ENCODE peak calls at places on chromosome X, in four cellular contexts. One of them, this sample, is unnamed.

GRCh38 chrX:13110427-13111324 is 66.3 kb upstream of the FAM9C start:
- DNase-seq in NCI-H1436: no peak
- DNase-seq in GM23248: peak; percentile 85
- DNase-seq in amygdala: no peak
- DNase-seq in this sample: no peak

GRCh38 chrX:73768120-73768519 is 205.1 kb downstream of the CHIC1 start:
- DNase-seq in NCI-H1436: no peak
- DNase-seq in GM23248: no peak
- DNase-seq in amygdala: no peak
- DNase-seq in this sample: no peak

GRCh38 chrX:40868868-40869267 is 133.5 kb upstream of the MED14 start:
- DNase-seq in NCI-H1436: no peak
- DNase-seq in GM23248: no peak
- DNase-seq in amygdala: no peak
- DNase-seq in this sample: no peak

GRCh38 chrX:70029790-70030189 is 19.9 kb downstream of the AWAT2 start:
- DNase-seq in NCI-H1436: no peak
- DNase-seq in GM23248: no peak
- DNase-seq in amygdala: no peak
- DNase-seq in this sample: no peak

GRCh38 chrX:97639526-97639925 is 755.8 kb downstream of the RPA4 start:
- DNase-seq in NCI-H1436: peak; percentile 28
- DNase-seq in GM23248: no peak
- DNase-seq in amygdala: no peak
- DNase-seq in this sample: no peak

GRCh38 chrX:123960956-123961267 is 594 bp upstream of the STAG2 start:
- DNase-seq in NCI-H1436: no peak
- DNase-seq in GM23248: no peak
- DNase-seq in amygdala: peak; percentile 2
- DNase-seq in this sample: peak; percentile 50

GRCh38 chrX:67780694-67781109 is 236.9 kb downstream of the AR start:
- DNase-seq in NCI-H1436: no peak
- DNase-seq in GM23248: peak; percentile 92
- DNase-seq in amygdala: no peak
- DNase-seq in this sample: no peak

GRCh38 chrX:153941331-153942252 is 2.9 kb downstream of the RENBP start:
- DNase-seq in NCI-H1436: no peak
- DNase-seq in GM23248: no peak
- DNase-seq in amygdala: no peak
- DNase-seq in this sample: no peak

GRCh38 chrX:47607091-47607490 is 12.6 kb downstream of the SYN1 start:
- DNase-seq in NCI-H1436: no peak
- DNase-seq in GM23248: no peak
- DNase-seq in amygdala: no peak
- DNase-seq in this sample: no peak

GRCh38 chrX:74925210-74926088 is at the start of gene NEXMIF:
- DNase-seq in NCI-H1436: peak; percentile 55
- DNase-seq in GM23248: peak; percentile 45
- DNase-seq in amygdala: peak; percentile 1
- DNase-seq in this sample: peak; percentile 49

GRCh38 chrX:78923198-78924015 is 21.8 kb upstream of the P2RY10 start:
- DNase-seq in NCI-H1436: no peak
- DNase-seq in GM23248: no peak
- DNase-seq in amygdala: no peak
- DNase-seq in this sample: no peak

GRCh38 chrX:40945366-40945713 is 139.9 kb upstream of the USP9X start:
- DNase-seq in NCI-H1436: no peak
- DNase-seq in GM23248: peak; percentile 81
- DNase-seq in amygdala: no peak
- DNase-seq in this sample: no peak

GRCh38 chrX:135520553-135521404 is at the start of gene INTS6L:
- DNase-seq in NCI-H1436: peak; percentile 86
- DNase-seq in GM23248: peak; percentile 87
- DNase-seq in amygdala: peak; percentile 61
- DNase-seq in this sample: peak; percentile 74

GRCh38 chrX:38233891-38234807 is 13.5 kb upstream of the SRPX start:
- DNase-seq in NCI-H1436: no peak
- DNase-seq in GM23248: peak; percentile 73
- DNase-seq in amygdala: no peak
- DNase-seq in this sample: no peak

GRCh38 chrX:110277609-110278008 is 40.3 kb downstream of the AMMECR1 start:
- DNase-seq in NCI-H1436: no peak
- DNase-seq in GM23248: no peak
- DNase-seq in amygdala: no peak
- DNase-seq in this sample: no peak

GRCh38 chrX:84339507-84340364 is 151.7 kb upstream of the RPS6KA6 start:
- DNase-seq in NCI-H1436: peak; percentile 29
- DNase-seq in GM23248: peak; percentile 32
- DNase-seq in amygdala: no peak
- DNase-seq in this sample: peak; percentile 55

GRCh38 chrX:100447563-100448397 is 37.7 kb upstream of the PCDH19 start:
- DNase-seq in NCI-H1436: no peak
- DNase-seq in GM23248: peak; percentile 36
- DNase-seq in amygdala: no peak
- DNase-seq in this sample: peak; percentile 41

GRCh38 chrX:130024127-130024526 is 41.7 kb downstream of the BCORL1 start:
- DNase-seq in NCI-H1436: peak; percentile 65
- DNase-seq in GM23248: peak; percentile 75
- DNase-seq in amygdala: peak; percentile 1
- DNase-seq in this sample: no peak

GRCh38 chrX:129721414-129721813 is 17.4 kb upstream of the XPNPEP2 start:
- DNase-seq in NCI-H1436: no peak
- DNase-seq in GM23248: no peak
- DNase-seq in amygdala: no peak
- DNase-seq in this sample: no peak

GRCh38 chrX:112636951-112637541 is 42.7 kb downstream of the LHFPL1 start:
- DNase-seq in NCI-H1436: no peak
- DNase-seq in GM23248: peak; percentile 80
- DNase-seq in amygdala: no peak
- DNase-seq in this sample: no peak

GRCh38 chrX:30308263-30309138 is 689 bp downstream of the NR0B1 start:
- DNase-seq in NCI-H1436: no peak
- DNase-seq in GM23248: peak; percentile 45
- DNase-seq in amygdala: no peak
- DNase-seq in this sample: peak; percentile 24

GRCh38 chrX:48540015-48540350 is 469 bp downstream of the TBC1D25 start:
- DNase-seq in NCI-H1436: no peak
- DNase-seq in GM23248: peak; percentile 54
- DNase-seq in amygdala: no peak
- DNase-seq in this sample: peak; percentile 47

GRCh38 chrX:136170109-136170800 is 22.9 kb downstream of the FHL1 start:
- DNase-seq in NCI-H1436: no peak
- DNase-seq in GM23248: peak; percentile 67
- DNase-seq in amygdala: no peak
- DNase-seq in this sample: no peak

GRCh38 chrX:24956828-24957227 is 58.9 kb downstream of the ARX start:
- DNase-seq in NCI-H1436: no peak
- DNase-seq in GM23248: peak; percentile 23
- DNase-seq in amygdala: no peak
- DNase-seq in this sample: no peak

GRCh38 chrX:148337873-148338272 is 162.5 kb upstream of the AFF2 start:
- DNase-seq in NCI-H1436: no peak
- DNase-seq in GM23248: no peak
- DNase-seq in amygdala: no peak
- DNase-seq in this sample: no peak

GRCh38 chrX:39903937-39904336 is 193.8 kb downstream of the BCOR start:
- DNase-seq in NCI-H1436: no peak
- DNase-seq in GM23248: peak; percentile 73
- DNase-seq in amygdala: no peak
- DNase-seq in this sample: no peak

This sample was measured in NCI-H2081.